ENCODE peak calls at places on chromosomes 4 and X, in nine cellular contexts. One of them, this sample, is unnamed.

GRCh38 chr4:15653864-15654391 is 1.2 kb downstream of the FBXL5 start:
- DNase-seq in ovary: no peak
- DNase-seq in transverse colon: no peak
- DNase-seq in sigmoid colon: no peak
- DNase-seq in K562: peak; percentile 22
- DNase-seq in tibial nerve: no peak
- DNase-seq in stomach: no peak
- DNase-seq in HepG2: peak; percentile 31
- DNase-seq in SK-N-SH: peak; percentile 54
- DNase-seq in this sample: peak; percentile 47

GRCh38 chrX:131827935-131828334 is 195.2 kb upstream of the STK26 start:
- DNase-seq in ovary: no peak
- DNase-seq in transverse colon: no peak
- DNase-seq in sigmoid colon: no peak
- DNase-seq in K562: peak; percentile 17
- DNase-seq in tibial nerve: no peak
- DNase-seq in stomach: no peak
- DNase-seq in HepG2: no peak
- DNase-seq in SK-N-SH: peak; percentile 28
- DNase-seq in this sample: no peak

GRCh38 chrX:26845051-26845450 is 618.1 kb downstream of the PPP4R3C start:
- DNase-seq in ovary: no peak
- DNase-seq in transverse colon: no peak
- DNase-seq in sigmoid colon: no peak
- DNase-seq in K562: no peak
- DNase-seq in tibial nerve: no peak
- DNase-seq in stomach: no peak
- DNase-seq in HepG2: no peak
- DNase-seq in SK-N-SH: no peak
- DNase-seq in this sample: no peak

GRCh38 chrX:124239911-124240310 is 92.5 kb upstream of the TEX13D start:
- DNase-seq in ovary: no peak
- DNase-seq in transverse colon: no peak
- DNase-seq in sigmoid colon: no peak
- DNase-seq in K562: no peak
- DNase-seq in tibial nerve: no peak
- DNase-seq in stomach: no peak
- DNase-seq in HepG2: no peak
- DNase-seq in SK-N-SH: no peak
- DNase-seq in this sample: no peak

GRCh38 chrX:78886550-78886949 is 58.6 kb upstream of the P2RY10 start:
- DNase-seq in ovary: no peak
- DNase-seq in transverse colon: no peak
- DNase-seq in sigmoid colon: no peak
- DNase-seq in K562: no peak
- DNase-seq in tibial nerve: no peak
- DNase-seq in stomach: no peak
- DNase-seq in HepG2: no peak
- DNase-seq in SK-N-SH: peak; percentile 5
- DNase-seq in this sample: no peak

GRCh38 chr4:95129708-95130343 is 372.1 kb downstream of the BMPR1B start:
- DNase-seq in ovary: no peak
- DNase-seq in transverse colon: no peak
- DNase-seq in sigmoid colon: no peak
- DNase-seq in K562: no peak
- DNase-seq in tibial nerve: peak; percentile 89
- DNase-seq in stomach: no peak
- DNase-seq in HepG2: no peak
- DNase-seq in SK-N-SH: no peak
- DNase-seq in this sample: no peak

GRCh38 chrX:131830400-131831184 is 192.5 kb upstream of the STK26 start:
- DNase-seq in ovary: peak; percentile 79
- DNase-seq in transverse colon: peak; percentile 74
- DNase-seq in sigmoid colon: peak; percentile 82
- DNase-seq in K562: peak; percentile 71
- DNase-seq in tibial nerve: peak; percentile 76
- DNase-seq in stomach: peak; percentile 79
- DNase-seq in HepG2: peak; percentile 92
- DNase-seq in SK-N-SH: peak; percentile 56
- DNase-seq in this sample: peak; percentile 66

GRCh38 chrX:8971116-8971515 is 62.8 kb downstream of the FAM9B start:
- DNase-seq in ovary: no peak
- DNase-seq in transverse colon: no peak
- DNase-seq in sigmoid colon: no peak
- DNase-seq in K562: no peak
- DNase-seq in tibial nerve: no peak
- DNase-seq in stomach: no peak
- DNase-seq in HepG2: peak; percentile 39
- DNase-seq in SK-N-SH: peak; percentile 10
- DNase-seq in this sample: no peak

GRCh38 chr4:61152433-61152832 is 47.7 kb upstream of the ADGRL3 start:
- DNase-seq in ovary: no peak
- DNase-seq in transverse colon: no peak
- DNase-seq in sigmoid colon: no peak
- DNase-seq in K562: no peak
- DNase-seq in tibial nerve: no peak
- DNase-seq in stomach: no peak
- DNase-seq in HepG2: no peak
- DNase-seq in SK-N-SH: no peak
- DNase-seq in this sample: no peak

GRCh38 chr4:168784786-168785461 is 225.1 kb downstream of the CBR4 start:
- DNase-seq in ovary: no peak
- DNase-seq in transverse colon: no peak
- DNase-seq in sigmoid colon: no peak
- DNase-seq in K562: no peak
- DNase-seq in tibial nerve: no peak
- DNase-seq in stomach: peak; percentile 61
- DNase-seq in HepG2: no peak
- DNase-seq in SK-N-SH: no peak
- DNase-seq in this sample: no peak

GRCh38 chr4:24598025-24598424 is 13.7 kb upstream of the DHX15 start:
- DNase-seq in ovary: no peak
- DNase-seq in transverse colon: peak; percentile 83
- DNase-seq in sigmoid colon: no peak
- DNase-seq in K562: no peak
- DNase-seq in tibial nerve: no peak
- DNase-seq in stomach: peak; percentile 72
- DNase-seq in HepG2: peak; percentile 60
- DNase-seq in SK-N-SH: no peak
- DNase-seq in this sample: peak; percentile 80

GRCh38 chr4:8344387-8344786 is 74.8 kb downstream of the HTRA3 start:
- DNase-seq in ovary: no peak
- DNase-seq in transverse colon: no peak
- DNase-seq in sigmoid colon: no peak
- DNase-seq in K562: no peak
- DNase-seq in tibial nerve: no peak
- DNase-seq in stomach: peak; percentile 23
- DNase-seq in HepG2: no peak
- DNase-seq in SK-N-SH: no peak
- DNase-seq in this sample: no peak

GRCh38 chr4:154626793-154627484 is 14.5 kb upstream of the FGG start:
- DNase-seq in ovary: peak; percentile 52
- DNase-seq in transverse colon: peak; percentile 38
- DNase-seq in sigmoid colon: peak; percentile 76
- DNase-seq in K562: peak; percentile 63
- DNase-seq in tibial nerve: peak; percentile 7
- DNase-seq in stomach: peak; percentile 65
- DNase-seq in HepG2: peak; percentile 49
- DNase-seq in SK-N-SH: peak; percentile 79
- DNase-seq in this sample: peak; percentile 91

GRCh38 chr4:2607822-2608221 is 71.4 kb downstream of the FAM193A start:
- DNase-seq in ovary: peak; percentile 9
- DNase-seq in transverse colon: no peak
- DNase-seq in sigmoid colon: no peak
- DNase-seq in K562: no peak
- DNase-seq in tibial nerve: no peak
- DNase-seq in stomach: no peak
- DNase-seq in HepG2: no peak
- DNase-seq in SK-N-SH: no peak
- DNase-seq in this sample: no peak
- TF ChIP-seq EP300 in ovary: no peak
- TF ChIP-seq EP300 in transverse colon: no peak
- TF ChIP-seq EP300 in sigmoid colon: no peak
- TF ChIP-seq EP300 in K562: no peak
- TF ChIP-seq EP300 in tibial nerve: no peak
- TF ChIP-seq EP300 in stomach: no peak
- TF ChIP-seq EP300 in HepG2: no peak
- TF ChIP-seq EP300 in SK-N-SH: no peak
- TF ChIP-seq EP300 in this sample: no peak

GRCh38 chrX:153578200-153578835 is 20.6 kb downstream of the CCNQ start:
- DNase-seq in ovary: no peak
- DNase-seq in transverse colon: no peak
- DNase-seq in sigmoid colon: no peak
- DNase-seq in K562: no peak
- DNase-seq in tibial nerve: no peak
- DNase-seq in stomach: no peak
- DNase-seq in HepG2: no peak
- DNase-seq in SK-N-SH: no peak
- DNase-seq in this sample: no peak
- TF ChIP-seq EP300 in ovary: no peak
- TF ChIP-seq EP300 in transverse colon: no peak
- TF ChIP-seq EP300 in sigmoid colon: no peak
- TF ChIP-seq EP300 in K562: no peak
- TF ChIP-seq EP300 in tibial nerve: no peak
- TF ChIP-seq EP300 in stomach: no peak
- TF ChIP-seq EP300 in HepG2: no peak
- TF ChIP-seq EP300 in SK-N-SH: no peak
- TF ChIP-seq EP300 in this sample: no peak

DNA sequence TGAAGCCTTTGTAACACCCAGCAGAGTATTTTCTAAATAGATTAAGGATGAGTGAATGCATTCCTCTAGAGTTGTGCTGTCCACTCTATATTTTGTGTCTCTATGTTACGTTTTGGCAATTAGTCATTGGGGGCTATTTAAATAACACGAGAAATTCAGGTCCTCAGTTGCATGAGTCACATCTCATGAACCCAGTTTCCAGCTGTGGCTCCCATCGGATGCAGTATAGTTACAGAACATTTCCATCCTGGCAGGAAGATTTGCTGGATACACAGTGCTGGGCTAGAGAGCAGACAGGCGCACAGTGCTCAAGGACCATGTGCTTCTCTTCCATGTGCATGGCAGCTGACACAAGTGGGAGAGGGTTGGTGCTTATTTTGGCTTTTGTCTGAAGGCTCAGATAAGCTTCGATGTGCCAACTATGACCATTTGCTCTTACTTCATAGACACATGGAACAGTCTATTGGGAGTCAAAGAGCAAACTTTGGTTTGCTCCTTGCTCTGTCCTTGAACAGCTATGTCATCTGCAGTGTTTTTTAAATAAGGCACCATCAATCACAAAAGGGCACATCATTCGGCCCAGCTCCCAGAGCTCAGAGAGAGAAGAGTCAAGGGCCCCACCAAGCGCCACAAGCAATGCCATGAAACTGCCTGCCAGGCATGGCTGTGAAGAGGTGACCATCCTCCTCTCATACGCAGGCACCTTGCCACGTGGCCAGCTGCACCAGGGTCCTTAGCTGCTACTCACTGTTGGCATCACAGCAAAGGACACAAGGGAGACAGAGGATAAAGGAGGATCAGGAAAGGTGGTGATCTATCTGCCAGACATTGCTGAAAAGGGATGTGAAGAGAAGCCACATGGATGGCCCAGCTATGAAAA is 8.1 kb upstream of the STS start:
- DNase-seq in ovary: no peak
- DNase-seq in transverse colon: no peak
- DNase-seq in sigmoid colon: no peak
- DNase-seq in K562: no peak
- DNase-seq in tibial nerve: no peak
- DNase-seq in stomach: no peak
- DNase-seq in HepG2: no peak
- DNase-seq in SK-N-SH: no peak
- DNase-seq in this sample: no peak
- TF ChIP-seq EP300 in ovary: no peak
- TF ChIP-seq EP300 in transverse colon: no peak
- TF ChIP-seq EP300 in sigmoid colon: no peak
- TF ChIP-seq EP300 in K562: no peak
- TF ChIP-seq EP300 in tibial nerve: no peak
- TF ChIP-seq EP300 in stomach: no peak
- TF ChIP-seq EP300 in HepG2: no peak
- TF ChIP-seq EP300 in SK-N-SH: no peak
- TF ChIP-seq EP300 in this sample: no peak

DNA sequence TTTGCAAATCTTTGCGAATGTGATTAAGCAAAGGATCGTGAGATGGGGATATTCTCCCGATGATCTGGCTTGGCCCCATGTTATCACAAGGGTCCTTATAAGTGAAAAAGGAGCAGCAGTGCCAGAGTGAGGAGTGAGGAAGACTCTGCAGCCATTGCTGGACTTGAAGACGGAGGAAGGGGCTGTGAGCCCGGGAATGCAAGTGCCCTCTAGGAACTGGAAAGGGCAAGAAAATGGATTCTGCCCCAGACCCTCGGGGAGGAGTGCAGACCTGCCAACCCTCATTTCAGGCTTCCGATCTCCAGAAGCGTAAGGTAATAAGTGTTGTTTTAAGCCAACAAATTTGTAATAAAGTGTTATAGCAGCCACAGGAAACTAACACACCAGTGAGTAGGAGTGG is 76.3 kb downstream of the EVC start:
- DNase-seq in ovary: no peak
- DNase-seq in transverse colon: no peak
- DNase-seq in sigmoid colon: peak; percentile 50
- DNase-seq in K562: no peak
- DNase-seq in tibial nerve: no peak
- DNase-seq in stomach: no peak
- DNase-seq in HepG2: no peak
- DNase-seq in SK-N-SH: no peak
- DNase-seq in this sample: no peak
- TF ChIP-seq EP300 in ovary: no peak
- TF ChIP-seq EP300 in transverse colon: no peak
- TF ChIP-seq EP300 in sigmoid colon: no peak
- TF ChIP-seq EP300 in K562: no peak
- TF ChIP-seq EP300 in tibial nerve: no peak
- TF ChIP-seq EP300 in stomach: no peak
- TF ChIP-seq EP300 in HepG2: no peak
- TF ChIP-seq EP300 in SK-N-SH: no peak
- TF ChIP-seq EP300 in this sample: no peak

DNA sequence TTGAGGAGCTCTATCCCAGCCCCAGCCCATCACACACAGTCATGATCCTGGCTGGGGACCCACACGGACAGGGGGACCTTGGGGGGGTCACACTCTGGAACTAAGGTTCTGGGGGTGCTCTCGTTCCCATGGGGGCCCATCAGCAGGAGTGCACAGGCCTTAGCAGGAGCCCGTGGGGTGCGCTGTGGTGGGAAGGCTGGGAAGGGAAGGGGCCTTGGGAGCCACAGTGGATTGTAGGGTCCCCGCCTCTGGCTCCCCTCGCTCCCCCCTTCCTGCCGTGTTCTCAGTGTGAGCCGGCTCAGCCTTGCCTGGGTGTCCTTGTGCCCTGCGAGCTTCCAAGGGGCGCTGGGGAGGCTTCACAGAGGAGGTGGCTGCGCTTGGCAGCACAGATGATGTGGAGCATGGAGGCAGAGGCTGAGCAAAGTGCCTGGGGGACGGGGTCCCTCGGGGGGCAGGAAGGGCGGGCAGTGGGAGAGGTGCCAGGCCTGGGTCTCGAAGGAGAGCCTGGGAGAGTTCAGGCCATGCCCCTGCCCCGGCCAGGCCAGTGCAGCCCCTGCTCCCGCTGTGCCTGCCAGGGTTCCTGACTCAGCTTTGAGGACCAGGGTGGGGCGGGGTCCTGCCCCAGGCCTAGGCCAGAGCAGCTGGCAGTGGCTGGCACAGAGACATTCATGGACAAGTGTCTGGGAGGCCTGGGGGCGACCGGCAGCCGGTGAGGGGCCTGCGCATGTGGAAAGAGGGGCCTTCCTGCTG is 5.5 kb upstream of the HGFAC start:
- DNase-seq in ovary: peak; percentile 26
- DNase-seq in transverse colon: no peak
- DNase-seq in sigmoid colon: no peak
- DNase-seq in K562: no peak
- DNase-seq in tibial nerve: no peak
- DNase-seq in stomach: no peak
- DNase-seq in HepG2: no peak
- DNase-seq in SK-N-SH: no peak
- DNase-seq in this sample: no peak
- TF ChIP-seq EP300 in ovary: no peak
- TF ChIP-seq EP300 in transverse colon: no peak
- TF ChIP-seq EP300 in sigmoid colon: no peak
- TF ChIP-seq EP300 in K562: no peak
- TF ChIP-seq EP300 in tibial nerve: no peak
- TF ChIP-seq EP300 in stomach: no peak
- TF ChIP-seq EP300 in HepG2: no peak
- TF ChIP-seq EP300 in SK-N-SH: no peak
- TF ChIP-seq EP300 in this sample: no peak